ENCODE peak calls at places on chromosomes 3 and 15, in four cellular contexts. S is GM12878, M is SK-N-SH, F is HCT116. D is an unnamed sample.

GRCh38 chr3:140167600-140168281 is 232.8 kb downstream of the CLSTN2 start:
- DNase-seq in M (no peak), S (no peak), F (no peak), D (no peak)

GRCh38 chr3:48429416-48430358 is at the start of gene PLXNB1:
- DNase-seq in F (no peak), M (peak), S (no peak), D (no peak)

GRCh38 chr3:161171639-161172552 is 49.2 kb upstream of the NMD3 start:
- DNase-seq in S (no peak), F (peak), M (no peak), D (no peak)

GRCh38 chr3:183812746-183813445 is 12.5 kb downstream of the MAP6D1 start:
- DNase-seq in S (no peak), M (no peak), F (no peak), D (no peak)

GRCh38 chr3:154656496-154656895 is 226.5 kb upstream of the GPR149 start:
- DNase-seq in S (no peak), M (no peak), F (no peak), D (no peak)

GRCh38 chr15:78811124-78811824 is at the start of gene ADAMTS7:
- DNase-seq in M (peak), F (peak), S (no peak), D (no peak)

GRCh38 chr3:63159764-63160163 is 118.3 kb upstream of the SYNPR start:
- DNase-seq in S (no peak), M (no peak), F (no peak), D (no peak)

GRCh38 chr3:184405075-184406060 is 25.5 kb downstream of the CHRD start:
- DNase-seq in S (no peak), M (no peak), F (no peak), D (no peak)

GRCh38 chr3:37546876-37547275 is 314.8 kb upstream of the CTDSPL start:
- DNase-seq in S (no peak), F (no peak), M (peak), D (no peak)

GRCh38 chr3:9091811-9092210 is 128.5 kb upstream of the RAD18 start:
- DNase-seq in F (no peak), S (no peak), M (no peak), D (no peak)

GRCh38 chr3:4986175-4986610 is 7.0 kb downstream of the BHLHE40 start:
- DNase-seq in S (no peak), M (no peak), F (no peak), D (no peak)

GRCh38 chr3:37400945-37401344 is 226.6 kb upstream of the LRRFIP2 start:
- DNase-seq in M (no peak), S (no peak), F (no peak), D (no peak)

GRCh38 chr3:139521811-139522210 is 17.7 kb downstream of the RBP1 start:
- DNase-seq in S (no peak), F (no peak), M (no peak), D (no peak)

GRCh38 chr3:20023663-20024417 is 11.8 kb upstream of the PP2D1 start:
- DNase-seq in M (no peak), F (no peak), S (no peak), D (no peak)

GRCh38 chr15:74201656-74202420 is 749 bp downstream of the STRA6 start:
- DNase-seq in F (no peak), M (peak), S (no peak), D (no peak)

GRCh38 chr3:41888368-41889076 is 73.4 kb downstream of the ULK4 start:
- DNase-seq in F (no peak), M (no peak), S (no peak), D (no peak)

GRCh38 chr15:98330692-98331435 is 317.5 kb upstream of the IGF1R start:
- DNase-seq in M (no peak), S (no peak), F (no peak), D (no peak)

GRCh38 chr3:187661267-187661666 is 8.9 kb downstream of the SST start:
- DNase-seq in F (no peak), S (no peak), M (no peak), D (no peak)

GRCh38 chr15:99305761-99306505 is 54.7 kb downstream of the LRRC28 start:
- DNase-seq in S (no peak), M (no peak), F (no peak), D (no peak)

GRCh38 chr15:67832031-67832551 is 6.8 kb downstream of the SKOR1 start:
- DNase-seq in M (peak), F (no peak), S (no peak), D (no peak)

GRCh38 chr3:16377196-16377595 is 112.2 kb downstream of the OXNAD1 start:
- DNase-seq in F (no peak), M (no peak), S (peak), D (no peak)

GRCh38 chr15:48643776-48644497 is 1.6 kb downstream of the FBN1 start:
- DNase-seq in M (no peak), S (no peak), F (no peak), D (no peak)

GRCh38 chr3:128456776-128457715 is 9.6 kb downstream of the DNAJB8 start:
- DNase-seq in F (no peak), M (peak), S (no peak), D (no peak)

GRCh38 chr3:59341441-59341840 is 291.6 kb upstream of the CFAP20DC start:
- DNase-seq in M (no peak), F (no peak), S (no peak), D (no peak)

GRCh38 chr3:10694194-10694593 is 121.8 kb upstream of the SLC6A11 start:
- DNase-seq in S (no peak), F (no peak), M (no peak), D (no peak)

GRCh38 chr3:10693457-10693856 is 122.6 kb upstream of the SLC6A11 start:
- DNase-seq in M (no peak), S (no peak), F (no peak), D (no peak)

GRCh38 chr3:10688126-10688525 is 127.9 kb upstream of the SLC6A11 start:
- DNase-seq in M (no peak), S (no peak), F (no peak), D (no peak)

GRCh38 chr3:10692039-10692438 is 124.0 kb upstream of the SLC6A11 start:
- DNase-seq in S (no peak), F (no peak), M (no peak), D (no peak)

DNA sequence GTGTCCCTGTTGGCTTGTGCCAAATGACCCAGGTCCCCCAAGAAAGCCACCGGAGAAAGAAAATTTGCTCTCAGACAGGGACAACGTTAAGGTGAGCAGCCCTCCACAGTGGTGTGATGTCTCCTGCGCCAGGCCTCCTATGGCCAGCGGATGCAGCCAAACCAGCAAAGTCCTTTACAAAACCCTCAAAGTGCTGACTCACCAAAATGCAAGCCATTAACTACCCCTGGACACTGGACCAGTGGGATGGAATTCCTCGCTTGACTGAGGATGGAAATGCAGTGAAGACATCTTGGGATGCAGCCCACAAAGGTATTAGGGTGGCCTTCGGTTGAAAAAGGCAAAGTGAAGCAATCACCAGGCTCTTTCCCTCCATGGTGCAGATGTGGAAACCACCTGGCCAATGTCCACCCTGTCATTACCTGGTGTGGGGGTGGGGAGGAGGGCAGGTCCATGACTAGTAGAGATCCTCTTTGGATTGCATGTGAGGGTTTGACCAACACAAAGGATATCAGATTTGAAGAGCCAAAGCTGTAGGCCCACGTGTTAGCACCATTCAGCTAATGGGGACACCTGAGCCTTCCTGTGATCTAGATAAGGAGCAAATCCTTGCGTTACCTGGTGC is 127.4 kb upstream of the SLC6A11 start:
- DNase-seq in M (no peak), S (no peak), F (no peak), D (no peak)
- TF ChIP-seq REST in M (no peak), S (no peak), F (no peak), D (no peak)

DNA sequence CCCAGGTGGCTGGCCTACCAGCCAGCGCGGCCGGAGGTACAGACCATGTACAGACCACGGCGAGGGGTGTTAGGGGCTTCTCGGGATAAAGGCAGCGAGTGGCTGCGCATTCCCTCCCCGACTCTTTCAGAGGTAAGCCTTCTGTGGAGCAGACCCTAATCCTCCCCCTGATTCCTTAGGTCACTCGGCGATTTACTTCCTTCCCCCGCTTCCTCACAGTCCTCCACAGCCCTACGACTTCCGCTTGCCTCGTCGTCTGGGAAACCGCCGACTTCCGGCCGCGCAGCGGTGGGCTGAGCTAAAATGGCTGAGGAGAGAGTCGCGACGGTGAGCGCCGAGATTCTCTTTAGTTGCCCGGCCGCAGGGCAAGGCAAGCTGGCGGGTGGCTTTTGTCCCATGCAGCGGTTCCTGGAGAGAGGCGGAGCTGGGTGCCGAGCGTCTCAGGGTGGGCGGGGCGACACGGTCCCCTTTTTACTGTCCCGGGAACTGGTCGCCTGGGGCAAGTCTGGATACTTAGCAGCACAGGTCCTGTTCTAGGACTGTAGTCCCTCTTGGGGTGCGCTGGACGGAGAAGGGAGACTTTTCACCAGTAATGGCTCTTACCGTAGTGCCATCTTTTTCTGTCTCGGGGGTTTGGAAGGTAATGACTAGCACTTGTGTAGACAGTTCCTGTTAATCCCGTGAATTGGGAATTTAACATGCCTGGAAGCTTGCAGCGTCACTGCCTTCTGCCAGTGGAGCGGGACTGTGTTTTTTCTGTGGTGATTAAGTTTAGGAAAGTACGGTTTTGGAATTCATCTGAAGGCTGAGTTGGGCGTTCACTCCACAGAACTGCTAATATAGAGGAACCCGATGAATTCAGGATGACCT is at the start of the genes BBS4 and HIGD2B:
- DNase-seq in F (peak), S (peak), M (peak), D (peak)
- TF ChIP-seq POLR2AphosphoS5 in F (peak), S (peak), M (peak), D (peak)

GRCh38 chr15:96349933-96350292 is 19.4 kb downstream of the NR2F2 start:
- DNase-seq in M (no peak), F (no peak), S (no peak), D (no peak)
- TF ChIP-seq REST in M (no peak), F (no peak), S (no peak), D (no peak)

GRCh38 chr15:64761156-64761555 is 14.2 kb downstream of the RBPMS2 start:
- DNase-seq in S (no peak), M (no peak), F (no peak), D (no peak)
- TF ChIP-seq POLR2AphosphoS5 in S (no peak), M (no peak), F (no peak), D (no peak)

DNA sequence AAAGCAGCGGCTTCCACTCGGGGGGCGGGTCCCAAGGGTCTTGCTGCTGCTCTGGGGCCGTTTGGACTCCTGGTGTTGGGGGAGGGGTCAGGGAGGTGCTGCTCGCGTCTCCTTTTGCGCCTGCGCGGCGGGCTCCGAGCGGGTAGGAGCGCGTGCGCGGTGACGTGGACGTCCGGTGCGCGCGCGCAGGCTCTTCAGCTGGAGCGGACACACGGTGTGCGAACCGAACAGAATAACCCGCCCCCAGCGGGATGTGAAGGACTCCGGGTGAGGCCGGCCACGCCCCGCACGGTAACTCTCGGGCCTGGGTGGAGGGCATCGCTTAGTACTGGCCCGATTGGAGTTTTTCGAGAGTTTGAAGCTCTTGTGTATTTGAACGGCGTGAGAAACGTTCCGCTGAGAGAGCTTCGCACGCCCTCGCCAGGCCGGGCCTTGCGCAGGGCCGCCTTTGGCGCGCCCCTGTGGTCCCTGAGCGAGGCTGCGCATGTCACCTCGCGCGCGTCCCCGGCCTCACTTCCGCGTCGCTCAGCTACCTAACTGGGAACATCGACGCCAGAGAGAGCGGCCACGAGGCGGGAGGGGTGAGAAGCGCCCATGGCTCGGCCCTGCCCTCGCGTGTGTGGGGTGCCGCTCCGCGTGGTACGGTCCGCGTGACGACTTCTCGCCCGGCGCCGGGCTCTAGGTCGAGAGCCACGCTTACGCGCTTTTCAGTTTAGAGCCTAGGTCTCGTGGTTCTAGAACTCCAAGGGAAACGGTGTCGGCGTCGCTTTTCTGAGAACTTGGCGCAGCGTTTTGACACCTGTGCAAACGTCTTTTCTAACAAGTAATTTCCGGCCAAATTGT is at the start of gene MGA:
- DNase-seq in S (peak), M (peak), F (peak), D (no peak)
- TF ChIP-seq REST in S (no peak), M (no peak), F (no peak), D (no peak)

GRCh38 chr3:61683409-61684261 is 122.3 kb downstream of the PTPRG start:
- DNase-seq in M (no peak), S (no peak), F (no peak), D (no peak)
- TF ChIP-seq POLR2AphosphoS5 in M (no peak), S (no peak), F (no peak), D (no peak)

GRCh38 chr3:50088725-50089602 is at the start of gene RBM5:
- DNase-seq in F (peak), S (peak), M (peak), D (peak)
- TF ChIP-seq REST in F (no peak), S (no peak), M (peak), D (no peak)